ENCODE peak calls at places on chromosomes 6 and 20, in seven cellular contexts. U is mesendoderm, N is IMR-90, K is neuronal stem cell, Y is mesenchymal stem cell, E is H1, M is trophoblast cell. V is an unnamed sample.

GRCh38 chr6:31878761-31879542 is at the start of gene SLC44A4:
- DNase-seq in K (no peak), N (no peak), U (no peak), E (peak; percentile 71), M (no peak), Y (no peak), V (peak; percentile 71)

GRCh38 chr6:115854866-115855665 is 205.6 kb downstream of the FRK start:
- DNase-seq in Y (no peak), N (no peak), K (no peak), U (no peak), E (no peak), M (no peak), V (no peak)

GRCh38 chr6:30845183-30845582 is 39.1 kb upstream of the DDR1 start:
- DNase-seq in K (no peak), N (no peak), U (peak; percentile 58), Y (no peak), M (no peak), E (no peak), V (peak; percentile 72)

GRCh38 chr6:128244751-128245405 is 275.5 kb downstream of the PTPRK start:
- DNase-seq in N (peak; percentile 41), M (no peak), U (no peak), K (no peak), Y (no peak), E (no peak), V (no peak)

GRCh38 chr6:166658115-166658791 is 31.2 kb upstream of the RPS6KA2 start:
- DNase-seq in E (no peak), N (no peak), Y (no peak), M (no peak), U (no peak), K (no peak), V (no peak)

GRCh38 chr20:58718121-58718563 is 25.5 kb downstream of the NPEPL1 start:
- DNase-seq in E (peak; percentile 36), K (no peak), U (no peak), N (no peak), M (no peak), Y (no peak), V (peak; percentile 19)

GRCh38 chr6:154276810-154277577 is 79.6 kb downstream of the IPCEF1 start:
- DNase-seq in M (peak; percentile 75), N (peak; percentile 50), E (no peak), Y (peak; percentile 39), U (peak; percentile 14), K (no peak), V (no peak)

GRCh38 chr6:4085329-4085695 is 6.4 kb upstream of the FAM217A start:
- DNase-seq in E (no peak), K (no peak), M (no peak), Y (no peak), N (peak; percentile 72), U (no peak), V (no peak)

GRCh38 chr6:82270791-82271392 is 23.3 kb upstream of the IBTK start:
- DNase-seq in N (peak; percentile 52), K (peak; percentile 47), U (peak; percentile 68), E (no peak), Y (peak; percentile 52), M (peak; percentile 61), V (no peak)

GRCh38 chr6:29071831-29072723 is 15.0 kb downstream of the OR2B3 start:
- DNase-seq in U (peak; percentile 82), N (no peak), K (peak; percentile 11), Y (peak; percentile 25), M (peak; percentile 64), E (peak; percentile 49), V (peak; percentile 78)

DNA sequence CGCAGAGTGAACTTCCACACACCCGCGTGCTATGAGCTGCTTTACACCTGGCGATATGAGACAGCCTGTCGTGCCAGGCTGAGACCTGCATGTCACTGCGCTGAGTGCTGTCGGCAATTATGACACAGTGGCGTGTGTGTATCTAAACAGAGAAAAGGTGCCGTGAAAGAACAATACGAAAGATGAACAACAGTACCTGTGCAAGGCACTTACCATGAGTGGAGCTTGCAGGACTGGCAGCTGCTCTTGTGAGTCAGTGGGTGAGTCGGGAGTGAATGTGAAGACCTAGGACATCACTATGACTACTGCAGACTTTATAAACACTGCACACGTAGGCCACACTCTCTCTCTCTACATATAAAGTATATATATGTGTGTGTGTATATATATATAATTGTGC is 68.5 kb upstream of the DUSP22 start:
- DNase-seq in N (peak; percentile 86), E (no peak), Y (peak; percentile 33), M (no peak), K (no peak), U (no peak), V (no peak)
- H2AK5ac ChIP-seq in N (no peak overlapping the region), E (peak overlapping the region; percentile 95), Y (no peak overlapping the region), M (no peak overlapping the region), K (no peak overlapping the region), U (no peak overlapping the region), V (no peak overlapping the region)

DNA sequence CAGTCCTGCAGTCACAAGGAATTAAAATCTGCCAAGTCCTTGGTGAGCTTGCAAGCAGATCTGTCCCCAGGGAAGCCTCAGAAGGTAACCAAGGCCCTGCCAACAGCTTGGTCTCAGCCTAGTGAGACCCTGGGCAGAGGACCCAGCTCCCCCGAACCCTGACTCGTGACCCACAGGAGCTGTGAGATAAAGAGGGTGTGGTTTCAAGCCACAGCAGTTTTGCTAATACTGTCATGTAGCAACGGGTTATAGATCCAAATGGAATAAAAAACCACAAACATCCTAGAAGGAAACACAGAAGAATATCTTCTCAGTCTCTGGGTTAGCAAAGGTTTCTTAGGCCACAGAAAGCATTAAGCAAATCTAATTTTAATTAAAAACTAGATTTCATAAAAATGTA is 145.6 kb downstream of the WDR27 start:
- DNase-seq in K (no peak), M (no peak), N (no peak), U (no peak), E (no peak), Y (no peak), V (no peak)
- H2AK5ac ChIP-seq in K (no peak overlapping the region), M (no peak overlapping the region), N (no peak overlapping the region), U (no peak overlapping the region), E (no peak overlapping the region), Y (no peak overlapping the region), V (no peak overlapping the region)

GRCh38 chr6:129860901-129861665 is at the start of gene TMEM244:
- DNase-seq in U (peak; percentile 45), K (no peak), M (peak; percentile 9), Y (no peak), N (peak; percentile 70), E (no peak), V (no peak)

GRCh38 chr6:129857838-129858237 is 3.3 kb downstream of the TMEM244 start:
- DNase-seq in K (no peak), U (no peak), M (no peak), Y (no peak), N (no peak), E (no peak), V (no peak)

GRCh38 chr6:129853996-129854711 is 7.0 kb downstream of the TMEM244 start:
- DNase-seq in E (no peak), U (no peak), K (no peak), M (no peak), N (peak; percentile 87), Y (peak; percentile 64), V (no peak)

GRCh38 chr6:129863664-129864063 is 2.5 kb upstream of the TMEM244 start:
- DNase-seq in N (peak; percentile 89), K (no peak), E (no peak), U (no peak), Y (peak; percentile 30), M (no peak), V (no peak)

DNA sequence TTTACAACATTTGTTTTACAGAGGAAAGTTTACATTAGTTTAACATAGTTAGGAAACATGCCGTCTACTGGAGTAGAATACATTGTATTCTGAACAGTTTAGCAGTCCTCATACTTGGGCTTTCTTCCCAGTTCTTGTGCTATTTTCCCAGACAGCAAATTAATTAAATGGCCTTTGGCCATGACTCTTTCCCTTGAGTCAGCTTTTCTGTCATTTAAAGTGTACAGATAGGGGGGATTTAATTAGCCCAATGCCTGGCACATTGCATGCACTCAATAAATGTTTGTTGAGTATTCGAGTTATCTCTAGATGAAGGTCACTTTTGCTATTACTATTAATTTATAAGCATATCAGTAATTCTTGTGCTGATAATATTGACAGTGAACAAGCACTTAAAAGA is 1.6 kb downstream of the TMEM244 start:
- DNase-seq in N (peak; percentile 54), U (no peak), M (no peak), E (no peak), K (no peak), Y (no peak), V (no peak)
- H2AK5ac ChIP-seq in N (no peak overlapping the region), U (no peak overlapping the region), M (no peak overlapping the region), E (no peak overlapping the region), K (no peak overlapping the region), Y (peak overlapping the region; percentile 63), V (no peak overlapping the region)

DNA sequence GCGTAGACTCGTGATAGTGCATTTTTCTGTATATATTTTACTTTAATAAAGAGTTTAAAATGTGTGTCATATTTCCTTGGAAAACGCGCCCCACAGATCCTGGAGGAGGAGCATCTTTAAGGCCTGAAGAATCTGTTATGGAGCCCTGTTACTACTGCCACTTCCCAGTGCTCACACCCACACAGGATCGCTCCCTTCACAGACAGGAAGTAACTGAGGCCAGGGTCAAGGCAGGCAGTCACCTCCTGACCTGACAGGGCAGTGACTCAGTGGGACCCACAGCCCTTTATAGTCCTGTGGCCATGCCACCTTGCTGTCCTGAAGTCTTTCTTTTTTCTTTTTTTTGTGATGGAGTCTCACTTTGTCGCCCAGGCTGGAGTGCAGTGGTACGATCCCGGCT is 9.0 kb downstream of the RRBP1 start:
- DNase-seq in E (no peak), N (no peak), M (no peak), K (no peak), Y (no peak), U (no peak), V (no peak)
- H2AK5ac ChIP-seq in E (no peak overlapping the region), N (no peak overlapping the region), M (no peak overlapping the region), K (no peak overlapping the region), Y (no peak overlapping the region), U (no peak overlapping the region), V (no peak overlapping the region)

GRCh38 chr20:9015984-9016324 is 52.9 kb upstream of the PLCB4 start:
- DNase-seq in M (peak; percentile 11), Y (peak; percentile 25), N (peak; percentile 58), E (no peak), K (no peak), U (peak; percentile 71), V (no peak)
- H2AK5ac ChIP-seq in M (no peak overlapping the region), Y (peak overlapping the region; percentile 65), N (peak overlapping the region; percentile 71), E (no peak overlapping the region), K (no peak overlapping the region), U (no peak overlapping the region), V (no peak overlapping the region)

GRCh38 chr6:21323577-21323976 is 270.0 kb upstream of the SOX4 start:
- DNase-seq in Y (no peak), N (no peak), E (no peak), U (no peak), K (no peak), M (peak; percentile 55), V (no peak)
- H2AK5ac ChIP-seq in Y (no peak overlapping the region), N (no peak overlapping the region), E (no peak overlapping the region), U (no peak overlapping the region), K (no peak overlapping the region), M (no peak overlapping the region), V (no peak overlapping the region)